ENCODE peak calls at places on chromosome 6, in four cellular contexts. P, Z, W and T are unnamed samples.

GRCh38 chr6:52371656-52372151 is 9.8 kb downstream of the PAQR8 start:
- DNase-seq in P (no peak), Z (no peak), W (no peak), T (no peak)

GRCh38 chr6:21348462-21349195 is 244.9 kb upstream of the SOX4 start:
- DNase-seq in P (no peak), Z (no peak), W (peak), T (no peak)

GRCh38 chr6:39568896-39569295 is 156.3 kb downstream of the KIF6 start:
- DNase-seq in P (no peak), Z (no peak), W (no peak), T (no peak)

GRCh38 chr6:30915591-30915946 is 1.5 kb downstream of the VARS2 start:
- DNase-seq in P (no peak), Z (no peak), W (no peak), T (peak)

GRCh38 chr6:166167801-166168615 is at the start of gene TBXT:
- DNase-seq in P (no peak), Z (no peak), W (no peak), T (no peak)

GRCh38 chr6:111625511-111626331 is 20.0 kb upstream of the TRAF3IP2 start:
- DNase-seq in P (no peak), Z (no peak), W (peak), T (no peak)

GRCh38 chr6:12266571-12266970 is 23.6 kb upstream of the EDN1 start:
- DNase-seq in P (no peak), Z (no peak), W (no peak), T (peak)

GRCh38 chr6:119158057-119158848 is 79.8 kb upstream of the FAM184A start:
- DNase-seq in P (no peak), Z (no peak), W (peak), T (peak)

GRCh38 chr6:27605401-27606342 is 132.8 kb upstream of the ZNF184 start:
- DNase-seq in P (peak), Z (peak), W (no peak), T (no peak)

GRCh38 chr6:47424436-47424836 is 53.2 kb upstream of the CD2AP start:
- DNase-seq in P (no peak), Z (no peak), W (no peak), T (no peak)

GRCh38 chr6:142702501-142703460 is 242.2 kb downstream of the HIVEP2 start:
- DNase-seq in P (no peak), Z (no peak), W (peak), T (peak)

GRCh38 chr6:75384116-75384515 is 99.5 kb upstream of the TMEM30A start:
- DNase-seq in P (no peak), Z (no peak), W (no peak), T (no peak)

GRCh38 chr6:118188561-118188960 is 281.5 kb downstream of the SLC35F1 start:
- DNase-seq in P (no peak), Z (no peak), W (no peak), T (no peak)

GRCh38 chr6:75203721-75204120 is 2.1 kb downstream of the COL12A1 start:
- DNase-seq in P (no peak), Z (no peak), W (no peak), T (no peak)